ENCODE peak calls at places on chromosomes 2 and 18, in six cellular contexts. I, T, E, S, G and M are unnamed samples.

GRCh38 chr2:2484301-2484700 is 153.2 kb upstream of the MYT1L start:
- DNase-seq in I (no peak), T (no peak), E (no peak), S (no peak), G (no peak), M (no peak)

GRCh38 chr2:96353032-96353561 is 17.5 kb downstream of the NCAPH start:
- DNase-seq in I (no peak), T (no peak), E (peak), S (no peak), G (no peak), M (no peak)

GRCh38 chr2:37837576-37838335 is 87.3 kb upstream of the RMDN2 start:
- DNase-seq in I (no peak), T (no peak), E (no peak), S (no peak), G (no peak), M (no peak)

GRCh38 chr2:241553981-241554380 is 4.6 kb upstream of the BOK start:
- DNase-seq in I (no peak), T (no peak), E (no peak), S (no peak), G (no peak), M (no peak)

GRCh38 chr2:20103514-20103913 is 52.1 kb upstream of the LAPTM4A start:
- DNase-seq in I (no peak), T (no peak), E (peak), S (peak), G (no peak), M (no peak)

GRCh38 chr2:155145758-155146229 is 447.3 kb downstream of the KCNJ3 start:
- DNase-seq in I (no peak), T (no peak), E (no peak), S (no peak), G (no peak), M (no peak)

GRCh38 chr2:227884511-227884947 is 13.1 kb downstream of the DAW1 start:
- DNase-seq in I (peak), T (peak), E (peak), S (peak), G (peak), M (peak)

GRCh38 chr2:216773072-216773471 is 77.7 kb upstream of the IGFBP5 start:
- DNase-seq in I (no peak), T (no peak), E (no peak), S (no peak), G (no peak), M (no peak)

GRCh38 chr2:23592898-23593297 is 207.9 kb downstream of the KLHL29 start:
- DNase-seq in I (no peak), T (no peak), E (no peak), S (no peak), G (no peak), M (no peak)

GRCh38 chr18:54100920-54101319 is 123.5 kb downstream of the MBD2 start:
- DNase-seq in I (no peak), T (no peak), E (peak), S (no peak), G (no peak), M (no peak)

GRCh38 chr2:9958057-9958456 is 6.6 kb downstream of the GRHL1 start:
- DNase-seq in I (no peak), T (no peak), E (no peak), S (no peak), G (no peak), M (no peak)

GRCh38 chr2:236895497-236895896 is 190.2 kb upstream of the COPS8 start:
- DNase-seq in I (no peak), T (no peak), E (no peak), S (no peak), G (no peak), M (no peak)

GRCh38 chr2:158716921-158717320 is 78.2 kb upstream of the DAPL1 start:
- DNase-seq in I (no peak), T (no peak), E (no peak), S (no peak), G (no peak), M (no peak)

GRCh38 chr2:149038442-149039212 is at the start of gene LYPD6B:
- DNase-seq in I (no peak), T (no peak), E (no peak), S (peak), G (no peak), M (no peak)

GRCh38 chr2:160465406-160465805 is 28.2 kb downstream of the RBMS1 start:
- DNase-seq in I (no peak), T (no peak), E (no peak), S (no peak), G (no peak), M (no peak)

GRCh38 chr2:238720232-238720672 is 127.6 kb upstream of the TWIST2 start:
- DNase-seq in I (peak), T (peak), E (peak), S (peak), G (peak), M (peak)

GRCh38 chr2:142853912-142854311 is 23.6 kb upstream of the KYNU start:
- DNase-seq in I (no peak), T (no peak), E (no peak), S (no peak), G (no peak), M (no peak)

GRCh38 chr2:48482313-48482712 is 47.6 kb upstream of the STON1 start:
- DNase-seq in I (no peak), T (no peak), E (no peak), S (no peak), G (no peak), M (no peak)

GRCh38 chr2:136796339-136796738 is 31.0 kb downstream of the THSD7B start:
- DNase-seq in I (no peak), T (no peak), E (no peak), S (no peak), G (no peak), M (no peak)

GRCh38 chr2:133676392-133677130 is 108.3 kb upstream of the NCKAP5 start:
- DNase-seq in I (no peak), T (no peak), E (peak), S (no peak), G (no peak), M (no peak)

GRCh38 chr2:45169339-45170190 is 160.3 kb upstream of the SIX2 start:
- DNase-seq in I (no peak), T (no peak), E (peak), S (peak), G (no peak), M (no peak)

GRCh38 chr18:58105908-58106673 is 62.1 kb downstream of the NEDD4L start:
- DNase-seq in I (no peak), T (no peak), E (no peak), S (no peak), G (no peak), M (no peak)

GRCh38 chr2:196290149-196290548 is 118.8 kb upstream of the STK17B start:
- DNase-seq in I (no peak), T (no peak), E (no peak), S (no peak), G (no peak), M (no peak)

GRCh38 chr2:200025717-200026116 is 70.3 kb downstream of the MAIP1 start:
- DNase-seq in I (no peak), T (no peak), E (no peak), S (no peak), G (no peak), M (no peak)

GRCh38 chr2:216654528-216655052 is 21.4 kb downstream of the IGFBP2 start:
- DNase-seq in I (no peak), T (no peak), E (no peak), S (no peak), G (no peak), M (no peak)

GRCh38 chr2:72913531-72914225 is 3.6 kb upstream of the EMX1 start:
- DNase-seq in I (no peak), T (no peak), E (no peak), S (no peak), G (no peak), M (no peak)

GRCh38 chr2:47485751-47486300 is 82.9 kb downstream of the MSH2 start:
- DNase-seq in I (no peak), T (no peak), E (no peak), S (no peak), G (no peak), M (no peak)

GRCh38 chr2:30481323-30481800 is 34.3 kb downstream of the LCLAT1 start:
- DNase-seq in I (no peak), T (no peak), E (no peak), S (no peak), G (no peak), M (no peak)

GRCh38 chr2:232230557-232230956 is 148.0 kb upstream of the ALPP start:
- DNase-seq in I (no peak), T (no peak), E (no peak), S (no peak), G (peak), M (no peak)

GRCh38 chr2:206798009-206798408 is 32.6 kb downstream of the FASTKD2 start:
- DNase-seq in I (no peak), T (no peak), E (no peak), S (no peak), G (no peak), M (no peak)

GRCh38 chr2:239824051-239824694 is 201.0 kb downstream of the NDUFA10 start:
- DNase-seq in I (no peak), T (no peak), E (no peak), S (no peak), G (no peak), M (no peak)

GRCh38 chr2:159459279-159459678 is 157.1 kb downstream of the BAZ2B start:
- DNase-seq in I (no peak), T (no peak), E (peak), S (no peak), G (no peak), M (no peak)

GRCh38 chr2:51387235-51387634 is 355.3 kb upstream of the NRXN1 start:
- DNase-seq in I (no peak), T (no peak), E (peak), S (peak), G (no peak), M (no peak)